ENCODE peak calls at places on chromosome 16, in four cellular contexts. T is PC-9, G is K562, Z is PC-3. M is an unnamed sample. For H4K20me1, the result is how much of the 10 kb centered on the place peaks cover.

GRCh38 chr16:87554754-87555427 is 47.4 kb upstream of the JPH3 start:
- DNase-seq in T (no peak), G (no peak), Z (no peak), M (no peak)

GRCh38 chr16:11296706-11297491 is 15.8 kb upstream of the PRM1 start:
- DNase-seq in T (no peak), G (no peak), Z (no peak), M (no peak)

GRCh38 chr16:2513405-2514332 is at the start of gene ATP6V0C:
- DNase-seq in T (peak), G (peak), Z (peak), M (no peak)

GRCh38 chr16:88131966-88132365 is 180.7 kb downstream of the BANP start:
- DNase-seq in T (no peak), G (no peak), Z (no peak), M (no peak)

GRCh38 chr16:68902376-68903345 is 59.3 kb downstream of the TANGO6 start:
- DNase-seq in T (peak), G (peak), Z (peak), M (no peak)

GRCh38 chr16:75764154-75764768 is 38.0 kb upstream of the CPHXL start:
- DNase-seq in T (peak), G (peak), Z (peak), M (peak)

GRCh38 chr16:11319529-11320146 is 25.6 kb upstream of the RMI2 start:
- DNase-seq in T (peak), G (peak), Z (peak), M (no peak)

GRCh38 chr16:74999683-75000480 is 1.1 kb downstream of the ZNRF1 start:
- DNase-seq in T (peak), G (no peak), Z (peak), M (no peak)

GRCh38 chr16:31107465-31107867 is 720 bp upstream of the BCKDK start:
- DNase-seq in T (no peak), G (no peak), Z (no peak), M (no peak)

GRCh38 chr16:84874004-84874435 is 54.2 kb downstream of the CRISPLD2 start:
- DNase-seq in T (no peak), G (no peak), Z (no peak), M (no peak)

GRCh38 chr16:50372611-50373344 is 4.0 kb upstream of the BRD7 start:
- DNase-seq in T (no peak), G (no peak), Z (peak), M (no peak)

GRCh38 chr16:10988164-10988803 is 43.9 kb downstream of the CLEC16A start:
- DNase-seq in T (peak), G (peak), Z (peak), M (no peak)

GRCh38 chr16:17339764-17340541 is 130.8 kb downstream of the XYLT1 start:
- DNase-seq in T (no peak), G (no peak), Z (no peak), M (no peak)

GRCh38 chr16:25033852-25034251 is 18.7 kb upstream of the ARHGAP17 start:
- DNase-seq in T (no peak), G (no peak), Z (no peak), M (no peak)

GRCh38 chr16:59048876-59049275 is 314.8 kb upstream of the GOT2 start:
- DNase-seq in T (no peak), G (no peak), Z (no peak), M (no peak)

GRCh38 chr16:47018223-47018891 is 44.9 kb upstream of the DNAJA2 start:
- DNase-seq in T (peak), G (peak), Z (peak), M (no peak)

GRCh38 chr16:77794586-77794985 is 6.2 kb downstream of the VAT1L start:
- DNase-seq in T (no peak), G (no peak), Z (peak), M (no peak)

GRCh38 chr16:13168091-13168572 is 266.7 kb downstream of the SHISA9 start:
- DNase-seq in T (no peak), G (peak), Z (no peak), M (peak)

GRCh38 chr16:66274335-66275110 is 92.0 kb upstream of the CDH5 start:
- DNase-seq in T (no peak), G (peak), Z (peak), M (no peak)

GRCh38 chr16:27430512-27430911 is 28.5 kb downstream of the IL21R start:
- DNase-seq in T (no peak), G (no peak), Z (no peak), M (no peak)

GRCh38 chr16:27430923-27431484 is 29.0 kb downstream of the IL21R start:
- DNase-seq in T (no peak), G (peak), Z (no peak), M (no peak)

GRCh38 chr16:27434141-27435051 is 32.4 kb downstream of the IL21R start:
- DNase-seq in T (no peak), G (no peak), Z (no peak), M (no peak)

GRCh38 chr16:27431773-27432599 is 30.0 kb downstream of the IL21R start:
- DNase-seq in T (no peak), G (no peak), Z (peak), M (peak)

DNA sequence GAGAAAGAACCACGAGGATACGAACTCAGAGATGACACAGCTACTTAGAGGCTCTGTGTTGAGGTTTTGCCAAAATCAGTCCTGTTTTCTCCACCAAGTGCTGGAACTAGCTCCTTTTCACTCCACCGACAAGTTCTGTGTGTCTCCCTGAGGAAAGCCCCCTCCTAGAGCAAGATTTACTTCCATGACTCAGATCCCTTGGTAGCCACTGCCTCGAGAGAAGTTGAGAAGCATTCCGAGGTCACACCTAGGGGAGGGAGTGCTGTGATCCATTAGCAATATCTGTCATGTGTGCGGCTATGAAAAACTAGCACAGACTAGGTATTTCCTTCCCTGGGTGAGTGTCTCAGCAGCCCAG is 30.6 kb downstream of the IL21R start:
- DNase-seq in T (peak), G (no peak), Z (peak), M (peak)
- H4K20me1 ChIP-seq in T (under half), G (under half), Z (under half), M (under half)

DNA sequence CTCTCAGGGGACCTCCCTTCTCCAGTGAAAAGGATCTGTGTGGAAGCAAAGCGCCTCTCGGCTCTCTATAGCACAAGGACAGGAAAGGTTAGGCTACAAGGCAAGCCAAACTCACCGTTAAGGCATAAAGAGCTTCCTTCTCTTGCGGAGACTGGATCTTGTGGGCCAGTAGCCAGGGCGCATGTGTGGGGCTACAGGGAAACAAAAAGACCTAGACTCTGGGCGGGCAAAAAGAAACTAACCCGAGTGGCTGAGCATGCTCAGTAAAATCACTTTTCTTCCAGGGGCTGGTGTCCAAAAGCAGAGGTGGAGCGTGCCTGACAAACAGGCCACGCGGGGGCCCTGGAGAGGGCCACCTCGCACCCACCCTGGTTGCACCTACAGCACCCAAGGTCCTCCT is 16.1 kb downstream of the GGA2 start:
- DNase-seq in T (no peak), G (no peak), Z (no peak), M (no peak)
- H4K20me1 ChIP-seq in T (under half), G (under half), Z (under half), M (under half)

DNA sequence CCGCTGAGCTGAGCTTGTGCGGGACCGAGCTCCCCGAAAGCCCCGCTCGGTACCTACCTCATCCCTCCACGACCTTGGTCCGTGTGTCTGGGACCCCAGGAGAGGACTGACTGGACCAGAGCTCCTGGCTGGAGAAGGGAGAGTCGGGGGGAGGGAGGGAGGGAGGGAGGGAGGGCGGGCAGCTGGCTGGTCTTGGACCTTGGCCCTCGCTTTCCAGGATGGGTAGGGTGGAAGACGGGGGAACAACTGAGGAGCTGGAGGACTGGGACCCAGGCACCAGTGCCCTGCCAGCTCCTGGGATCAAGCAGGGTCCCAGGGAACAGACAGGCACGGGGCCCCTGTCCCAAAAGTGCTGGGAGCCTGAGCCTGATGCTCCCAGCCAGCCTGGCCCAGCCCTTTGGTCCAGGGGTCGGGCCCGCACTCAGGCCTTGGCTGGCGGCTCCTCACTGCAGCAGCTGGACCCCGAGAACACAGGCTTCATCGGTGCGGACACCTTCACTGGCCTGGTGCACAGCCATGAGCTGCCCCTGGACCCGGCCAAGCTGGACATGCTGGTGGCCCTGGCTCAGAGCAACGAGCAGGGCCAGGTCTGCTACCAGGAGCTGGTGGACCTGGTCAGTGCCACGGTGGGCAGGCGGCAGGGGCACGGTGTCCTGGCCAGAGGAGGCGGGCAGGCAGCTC is 553 bp downstream of the RHBDL1 start:
- DNase-seq in T (no peak), G (no peak), Z (no peak), M (no peak)
- H4K20me1 ChIP-seq in T (under half), G (under half), Z (under half), M (under half)

DNA sequence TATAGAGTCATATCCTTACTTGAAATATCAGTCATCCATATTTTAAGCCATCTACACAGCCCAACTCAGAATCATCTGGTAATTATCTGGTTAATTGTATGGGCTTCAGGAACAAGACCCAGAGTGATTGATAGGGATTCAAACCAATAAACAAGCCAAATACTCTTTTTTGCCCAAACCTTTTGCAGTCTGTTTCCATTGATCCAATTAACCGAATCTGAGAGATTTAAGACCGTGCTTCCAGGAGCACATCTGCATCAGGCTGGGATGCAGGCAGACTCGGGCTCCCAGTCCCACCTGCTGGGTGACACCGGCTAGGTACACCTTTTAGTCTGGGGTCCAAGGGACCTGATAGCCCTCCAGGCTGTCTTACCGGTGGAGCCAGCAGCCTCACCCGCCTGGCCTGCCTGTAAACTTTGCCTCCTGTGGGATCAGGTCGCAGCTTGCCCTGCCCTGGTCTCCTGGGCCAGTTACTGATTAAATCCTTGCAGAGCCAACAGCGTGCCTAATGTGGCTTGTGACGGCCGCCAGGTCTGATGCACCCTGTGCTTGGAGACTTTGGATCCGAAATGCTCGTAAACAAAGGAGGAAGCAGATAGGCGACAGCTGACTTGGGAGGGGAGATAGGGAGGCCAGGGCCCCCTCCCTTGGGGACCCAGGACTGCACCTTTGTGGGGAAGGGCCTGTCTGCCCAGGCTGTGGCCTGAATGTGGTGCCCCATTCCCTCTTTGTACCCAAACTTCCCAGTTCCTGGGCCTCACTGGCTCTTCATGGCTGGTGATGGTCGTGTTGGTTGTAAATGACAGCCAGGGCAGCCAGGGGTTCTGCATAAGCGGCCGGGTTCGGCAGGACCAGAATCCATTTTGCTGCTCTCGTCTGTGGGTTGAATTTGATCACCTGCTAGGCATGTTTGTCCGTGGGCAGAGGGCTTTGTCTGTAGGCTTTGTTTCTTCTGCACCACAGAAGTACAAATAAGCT is 3.8 kb downstream of the CMIP start:
- DNase-seq in T (peak), G (no peak), Z (peak), M (no peak)
- H4K20me1 ChIP-seq in T (half or more), G (under half), Z (half or more), M (under half)

GRCh38 chr16:89523680-89524344 is 15.6 kb downstream of the SPG7 start:
- DNase-seq in T (no peak), G (no peak), Z (no peak), M (no peak)

GRCh38 chr16:89522287-89522686 is 14.1 kb downstream of the SPG7 start:
- DNase-seq in T (no peak), G (no peak), Z (no peak), M (no peak)

GRCh38 chr16:89529097-89529496 is 20.9 kb downstream of the SPG7 start:
- DNase-seq in T (no peak), G (no peak), Z (no peak), M (no peak)

GRCh38 chr16:89530401-89531381 is 22.5 kb downstream of the SPG7 start:
- DNase-seq in T (no peak), G (no peak), Z (no peak), M (no peak)

DNA sequence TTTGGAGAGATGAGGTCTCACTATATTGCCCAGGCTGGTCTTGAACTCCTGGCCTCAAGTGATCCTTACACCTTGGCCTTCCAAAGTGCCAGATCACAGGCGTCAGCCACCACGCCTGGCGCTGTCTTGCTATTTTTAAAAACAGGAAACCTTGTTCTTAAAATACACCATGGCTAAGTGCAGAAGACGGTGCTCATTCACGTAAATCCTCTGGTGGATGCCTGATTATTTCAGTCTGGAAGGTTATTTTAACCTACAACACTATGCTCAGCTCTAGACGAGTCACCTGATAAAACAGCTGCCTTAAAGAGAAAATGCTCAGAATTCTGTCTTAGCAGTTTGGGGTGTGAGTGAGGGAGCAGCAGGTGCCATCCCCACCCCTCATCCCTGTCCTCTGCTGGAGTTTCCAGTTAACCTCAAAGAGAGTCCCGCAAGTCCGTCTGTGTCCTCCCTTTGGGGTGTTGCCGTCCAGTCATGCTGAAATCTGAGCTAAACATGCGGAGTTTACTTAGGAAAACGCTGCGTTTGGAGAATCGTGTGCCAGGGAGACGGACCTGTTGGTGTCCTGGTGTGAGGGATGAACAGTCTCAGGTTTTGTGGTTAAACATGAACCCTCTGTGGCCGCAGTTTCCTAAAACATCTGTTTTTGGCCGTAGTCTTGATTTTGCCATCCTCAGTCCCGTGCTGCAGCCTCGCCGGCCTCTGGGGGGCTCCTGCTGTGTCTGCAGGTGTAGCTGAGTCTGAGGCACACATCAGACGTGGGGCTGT is 17.1 kb downstream of the SPG7 start:
- DNase-seq in T (no peak), G (no peak), Z (no peak), M (no peak)
- H4K20me1 ChIP-seq in T (under half), G (under half), Z (under half), M (under half)

GRCh38 chr16:530111-530817 is 2.8 kb downstream of the CAPN15 start:
- DNase-seq in T (no peak), G (no peak), Z (no peak), M (no peak)
- H4K20me1 ChIP-seq in T (half or more), G (under half), Z (under half), M (under half)

GRCh38 chr16:89396156-89396555 is 94.2 kb downstream of the ANKRD11 start:
- DNase-seq in T (no peak), G (no peak), Z (no peak), M (no peak)

GRCh38 chr16:89401205-89401604 is 89.2 kb downstream of the ANKRD11 start:
- DNase-seq in T (no peak), G (no peak), Z (no peak), M (no peak)

GRCh38 chr16:89400740-89401139 is 89.6 kb downstream of the ANKRD11 start:
- DNase-seq in T (no peak), G (no peak), Z (no peak), M (no peak)

GRCh38 chr16:89397331-89397861 is 93.0 kb downstream of the ANKRD11 start:
- DNase-seq in T (no peak), G (no peak), Z (no peak), M (no peak)

GRCh38 chr16:89398924-89399323 is 91.4 kb downstream of the ANKRD11 start:
- DNase-seq in T (no peak), G (no peak), Z (no peak), M (no peak)
- H4K20me1 ChIP-seq in T (half or more), G (half or more), Z (half or more), M (half or more)

GRCh38 chr16:1188781-1189189 is 35.9 kb downstream of the CACNA1H start:
- DNase-seq in T (peak), G (peak), Z (peak), M (no peak)
- H4K20me1 ChIP-seq in T (under half), G (under half), Z (under half), M (under half)

M was measured in keratinocyte.